ENCODE peak calls at places on chromosomes 1 and 21, in seven cellular contexts. One of them, this sample, is unnamed. For H3K36me3, the result is how much of the 10 kb centered on the place peaks cover.

GRCh38 chr21:25963186-25963585 is 207.4 kb downstream of the APP start:
- DNase-seq in GM12878: no peak
- DNase-seq in K562: no peak
- DNase-seq in SK-N-SH: no peak
- DNase-seq in HCT116: peak
- DNase-seq in H1: no peak
- DNase-seq in HepG2: no peak
- DNase-seq in this sample: peak

GRCh38 chr1:183652547-183653467 is at the start of gene APOBEC4:
- DNase-seq in HepG2: no peak
- DNase-seq in H1: no peak
- DNase-seq in SK-N-SH: no peak
- DNase-seq in K562: no peak
- DNase-seq in HCT116: no peak
- DNase-seq in GM12878: no peak
- DNase-seq in this sample: no peak

GRCh38 chr1:11245248-11245647 is 17.1 kb downstream of the MTOR start:
- DNase-seq in H1: no peak
- DNase-seq in HepG2: no peak
- DNase-seq in SK-N-SH: no peak
- DNase-seq in HCT116: no peak
- DNase-seq in GM12878: no peak
- DNase-seq in K562: no peak
- DNase-seq in this sample: no peak

GRCh38 chr1:41537788-41538351 is 53.4 kb upstream of the EDN2 start:
- DNase-seq in H1: no peak
- DNase-seq in GM12878: no peak
- DNase-seq in K562: no peak
- DNase-seq in HepG2: no peak
- DNase-seq in SK-N-SH: no peak
- DNase-seq in HCT116: no peak
- DNase-seq in this sample: no peak

GRCh38 chr1:28915036-28915895 is 897 bp downstream of the EPB41 start:
- DNase-seq in HepG2: peak
- DNase-seq in GM12878: no peak
- DNase-seq in H1: no peak
- DNase-seq in K562: peak
- DNase-seq in HCT116: no peak
- DNase-seq in SK-N-SH: peak
- DNase-seq in this sample: no peak

GRCh38 chr1:98277111-98277510 is 356.3 kb upstream of the DPYD start:
- DNase-seq in HepG2: no peak
- DNase-seq in HCT116: no peak
- DNase-seq in K562: no peak
- DNase-seq in H1: no peak
- DNase-seq in GM12878: no peak
- DNase-seq in SK-N-SH: no peak
- DNase-seq in this sample: no peak

GRCh38 chr1:155092131-155092530 is 13.5 kb downstream of the EFNA3 start:
- DNase-seq in HepG2: no peak
- DNase-seq in GM12878: no peak
- DNase-seq in SK-N-SH: no peak
- DNase-seq in HCT116: no peak
- DNase-seq in H1: no peak
- DNase-seq in K562: peak
- DNase-seq in this sample: no peak

GRCh38 chr1:17176306-17177061 is 28.4 kb upstream of the PADI1 start:
- DNase-seq in SK-N-SH: no peak
- DNase-seq in GM12878: no peak
- DNase-seq in K562: no peak
- DNase-seq in HCT116: no peak
- DNase-seq in HepG2: peak
- DNase-seq in H1: no peak
- DNase-seq in this sample: no peak

GRCh38 chr1:151829352-151830046 is 2.1 kb downstream of the RORC start:
- DNase-seq in SK-N-SH: no peak
- DNase-seq in HepG2: no peak
- DNase-seq in HCT116: no peak
- DNase-seq in H1: no peak
- DNase-seq in K562: no peak
- DNase-seq in GM12878: no peak
- DNase-seq in this sample: no peak

GRCh38 chr1:66540434-66541032 is 6.6 kb downstream of the SGIP1 start:
- DNase-seq in K562: no peak
- DNase-seq in HepG2: no peak
- DNase-seq in SK-N-SH: no peak
- DNase-seq in GM12878: no peak
- DNase-seq in H1: no peak
- DNase-seq in HCT116: no peak
- DNase-seq in this sample: no peak

GRCh38 chr1:233790662-233791371 is 113.7 kb upstream of the SLC35F3 start:
- DNase-seq in K562: peak
- DNase-seq in HCT116: peak
- DNase-seq in GM12878: peak
- DNase-seq in H1: no peak
- DNase-seq in SK-N-SH: peak
- DNase-seq in HepG2: peak
- DNase-seq in this sample: peak

GRCh38 chr1:156663178-156663577 is 14.0 kb downstream of the NES start:
- DNase-seq in HepG2: no peak
- DNase-seq in H1: no peak
- DNase-seq in HCT116: no peak
- DNase-seq in SK-N-SH: no peak
- DNase-seq in GM12878: no peak
- DNase-seq in K562: peak
- DNase-seq in this sample: no peak
- TF ChIP-seq SIN3A in HepG2: no peak
- TF ChIP-seq SIN3A in H1: no peak
- TF ChIP-seq SIN3A in HCT116: no peak
- TF ChIP-seq SIN3A in SK-N-SH: no peak
- TF ChIP-seq SIN3A in GM12878: no peak
- TF ChIP-seq SIN3A in K562: no peak
- TF ChIP-seq SIN3A in this sample: no peak

DNA sequence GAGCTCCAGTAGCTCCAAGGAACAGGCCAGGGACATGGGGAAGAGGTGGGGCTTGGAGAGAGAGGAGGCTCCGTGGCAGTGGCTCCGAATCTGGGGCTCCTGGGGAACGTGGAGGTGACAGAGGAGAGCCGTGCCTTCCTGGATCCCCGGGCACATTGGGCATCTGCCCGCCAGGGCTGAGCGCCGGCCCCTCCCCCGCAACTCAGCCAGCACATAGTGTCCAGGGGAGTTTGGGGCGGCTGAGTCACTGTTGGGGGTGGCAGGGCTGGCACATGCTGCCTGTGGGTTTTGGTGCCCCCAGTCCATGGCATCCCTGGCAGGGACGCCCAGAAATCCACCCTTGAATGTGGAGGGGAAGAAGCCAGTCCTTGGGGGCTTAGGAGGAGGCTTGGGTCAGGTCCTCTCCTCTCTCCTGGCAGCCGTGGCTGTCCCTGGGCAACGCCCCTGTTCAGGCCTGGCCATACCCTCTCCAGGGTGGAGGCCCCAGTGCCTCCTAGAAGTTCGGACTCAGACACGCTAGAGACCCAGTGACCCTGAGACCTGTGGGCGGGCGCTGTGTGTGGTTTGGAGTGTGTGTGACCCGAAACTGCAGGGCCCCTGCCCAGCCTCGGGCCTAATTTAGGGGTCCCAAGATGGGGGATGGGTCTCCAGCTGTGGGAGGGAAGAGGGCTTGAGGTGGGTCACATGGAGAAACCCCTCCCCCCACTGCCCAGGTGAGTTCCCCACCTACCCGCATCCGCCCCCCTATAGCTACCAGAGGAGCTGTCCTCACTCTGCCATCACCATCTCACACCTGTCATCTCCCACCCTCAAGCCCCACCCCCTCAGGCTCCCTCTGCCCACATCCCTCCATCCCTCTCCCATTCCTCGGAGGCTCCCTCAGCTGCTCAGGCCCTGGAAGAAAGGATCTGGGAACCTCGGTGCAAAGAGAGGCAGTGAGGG is 1.6 kb downstream of the HSPB7 start:
- DNase-seq in HepG2: no peak
- DNase-seq in HCT116: no peak
- DNase-seq in SK-N-SH: no peak
- DNase-seq in GM12878: no peak
- DNase-seq in H1: no peak
- DNase-seq in K562: no peak
- DNase-seq in this sample: no peak
- H3K4me3 ChIP-seq in HepG2: no peak
- H3K4me3 ChIP-seq in HCT116: no peak
- H3K4me3 ChIP-seq in SK-N-SH: no peak
- H3K4me3 ChIP-seq in GM12878: no peak
- H3K4me3 ChIP-seq in H1: no peak
- H3K4me3 ChIP-seq in K562: no peak
- H3K4me3 ChIP-seq in this sample: no peak

GRCh38 chr1:100904528-100904927 is 8.6 kb downstream of the SLC30A7 start:
- DNase-seq in K562: no peak
- DNase-seq in HepG2: peak
- DNase-seq in SK-N-SH: no peak
- DNase-seq in H1: no peak
- DNase-seq in GM12878: no peak
- DNase-seq in HCT116: no peak
- DNase-seq in this sample: no peak

GRCh38 chr1:100912019-100912418 is 16.1 kb downstream of the SLC30A7 start:
- DNase-seq in H1: no peak
- DNase-seq in SK-N-SH: no peak
- DNase-seq in GM12878: no peak
- DNase-seq in HCT116: no peak
- DNase-seq in HepG2: no peak
- DNase-seq in K562: no peak
- DNase-seq in this sample: no peak

GRCh38 chr1:100907887-100908286 is 12.0 kb downstream of the SLC30A7 start:
- DNase-seq in HCT116: no peak
- DNase-seq in SK-N-SH: no peak
- DNase-seq in K562: no peak
- DNase-seq in HepG2: no peak
- DNase-seq in H1: no peak
- DNase-seq in GM12878: no peak
- DNase-seq in this sample: no peak

GRCh38 chr1:100903777-100904176 is 7.9 kb downstream of the SLC30A7 start:
- DNase-seq in K562: no peak
- DNase-seq in HCT116: no peak
- DNase-seq in SK-N-SH: no peak
- DNase-seq in GM12878: no peak
- DNase-seq in HepG2: no peak
- DNase-seq in H1: no peak
- DNase-seq in this sample: no peak

DNA sequence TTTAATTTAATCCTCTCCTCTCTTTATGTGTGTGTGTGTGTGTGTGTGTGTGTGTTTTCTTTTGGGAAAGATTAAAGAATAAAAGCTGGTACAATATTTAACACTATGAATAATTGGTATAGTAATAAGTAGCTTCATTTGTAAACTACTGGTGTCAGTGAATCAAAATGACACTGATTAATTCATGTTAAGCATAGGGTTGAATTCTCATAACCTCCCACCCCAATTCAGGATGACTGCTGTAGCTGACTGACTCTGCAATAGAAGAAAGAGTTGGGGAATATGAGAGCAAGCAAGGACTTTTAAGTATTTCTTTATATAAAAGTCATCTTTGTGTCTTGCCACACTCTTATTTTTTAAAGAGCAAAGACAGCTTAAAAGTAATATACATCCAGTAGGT is 13.1 kb downstream of the SLC30A7 start:
- DNase-seq in HCT116: no peak
- DNase-seq in H1: no peak
- DNase-seq in SK-N-SH: no peak
- DNase-seq in GM12878: no peak
- DNase-seq in HepG2: no peak
- DNase-seq in K562: no peak
- DNase-seq in this sample: no peak
- H3K36me3 ChIP-seq in HCT116: under half
- H3K36me3 ChIP-seq in H1: under half
- H3K36me3 ChIP-seq in SK-N-SH: half or more
- H3K36me3 ChIP-seq in GM12878: under half
- H3K36me3 ChIP-seq in HepG2: half or more
- H3K36me3 ChIP-seq in K562: half or more
- H3K36me3 ChIP-seq in this sample: under half

GRCh38 chr1:164731161-164731747 is 172.3 kb downstream of the PBX1 start:
- DNase-seq in GM12878: no peak
- DNase-seq in K562: no peak
- DNase-seq in HCT116: no peak
- DNase-seq in SK-N-SH: no peak
- DNase-seq in H1: no peak
- DNase-seq in HepG2: no peak
- DNase-seq in this sample: no peak

GRCh38 chr1:164726235-164726634 is 167.3 kb downstream of the PBX1 start:
- DNase-seq in H1: no peak
- DNase-seq in K562: no peak
- DNase-seq in HCT116: no peak
- DNase-seq in GM12878: no peak
- DNase-seq in SK-N-SH: no peak
- DNase-seq in HepG2: no peak
- DNase-seq in this sample: no peak

GRCh38 chr1:164725401-164725800 is 166.4 kb downstream of the PBX1 start:
- DNase-seq in HCT116: no peak
- DNase-seq in HepG2: no peak
- DNase-seq in SK-N-SH: peak
- DNase-seq in K562: no peak
- DNase-seq in H1: no peak
- DNase-seq in GM12878: no peak
- DNase-seq in this sample: no peak

GRCh38 chr1:164733070-164733469 is 174.1 kb downstream of the PBX1 start:
- DNase-seq in K562: no peak
- DNase-seq in H1: no peak
- DNase-seq in HCT116: peak
- DNase-seq in SK-N-SH: no peak
- DNase-seq in HepG2: no peak
- DNase-seq in GM12878: no peak
- DNase-seq in this sample: no peak

GRCh38 chr1:164728719-164729118 is 169.7 kb downstream of the PBX1 start:
- DNase-seq in H1: no peak
- DNase-seq in HCT116: no peak
- DNase-seq in HepG2: no peak
- DNase-seq in SK-N-SH: no peak
- DNase-seq in GM12878: no peak
- DNase-seq in K562: no peak
- DNase-seq in this sample: no peak
- TF ChIP-seq SIN3A in H1: no peak
- TF ChIP-seq SIN3A in HCT116: no peak
- TF ChIP-seq SIN3A in HepG2: no peak
- TF ChIP-seq SIN3A in SK-N-SH: no peak
- TF ChIP-seq SIN3A in GM12878: no peak
- TF ChIP-seq SIN3A in K562: no peak
- TF ChIP-seq SIN3A in this sample: no peak

This sample was measured in Panc1.